ENCODE peak calls at places on chromosome 1, in ten cellular contexts. B is fibroblast of the aortic adventitia; S is NCI-H82; C is C1 segment of cervical spinal cord; V is fibroblast of villous mesenchyme; T is GM13976; F is WTC11; O is lung; K is activated T-helper 1 cell treated with anti-CD3 and anti-CD28 coated beads, Interleukin-2, amount 50 U/mL, for 16 hours; R is NCI-H2081. I is an unnamed sample.

GRCh38 chr1:154420172-154420571 is 15.0 kb downstream of the IL6R start:
- DNase-seq in V (peak; percentile 88), C (peak; percentile 62), R (no peak), S (no peak), F (no peak), T (peak; percentile 70), O (peak; percentile 68), K (no peak), B (peak; percentile 90), I (peak; percentile 41)

GRCh38 chr1:108590947-108591346 is 31.0 kb downstream of the EEIG2 start:
- DNase-seq in S (peak; percentile 10), C (no peak), B (peak; percentile 98), O (no peak), K (no peak), T (no peak), F (no peak), R (no peak), V (peak; percentile 86), I (no peak)

GRCh38 chr1:9294440-9294773 is 1.7 kb downstream of the SPSB1 start:
- DNase-seq in O (no peak), S (no peak), R (no peak), C (no peak), T (no peak), V (peak; percentile 72), K (no peak), F (no peak), B (peak; percentile 83), I (peak; percentile 26)

GRCh38 chr1:9235123-9235513 is 544 bp downstream of the H6PD start:
- DNase-seq in T (no peak), R (no peak), K (no peak), O (no peak), F (no peak), B (peak; percentile 83), S (peak; percentile 90), C (no peak), V (peak; percentile 53), I (peak; percentile 32)

GRCh38 chr1:212229654-212230053 is 55.6 kb upstream of the PPP2R5A start:
- DNase-seq in S (peak; percentile 45), C (no peak), R (no peak), K (no peak), T (no peak), O (no peak), V (peak; percentile 86), B (peak; percentile 75), F (no peak), I (no peak)

GRCh38 chr1:114750780-114751179 is 7.0 kb downstream of the CSDE1 start:
- DNase-seq in F (no peak), O (no peak), R (peak; percentile 43), S (no peak), T (no peak), K (no peak), C (no peak), V (no peak), B (no peak), I (no peak)

GRCh38 chr1:156146749-156147405 is 6.5 kb upstream of the SEMA4A start:
- DNase-seq in K (no peak), R (no peak), V (no peak), F (no peak), B (peak; percentile 53), O (no peak), T (no peak), C (peak; percentile 51), S (no peak), I (no peak)

GRCh38 chr1:21932127-21932526 is 5.0 kb downstream of the HSPG2 start:
- DNase-seq in R (no peak), T (no peak), B (peak; percentile 95), F (no peak), V (peak; percentile 92), S (no peak), O (no peak), C (no peak), K (no peak), I (no peak)

GRCh38 chr1:7229696-7230095 is 444.4 kb downstream of the CAMTA1 start:
- DNase-seq in F (no peak), T (no peak), B (peak; percentile 15), C (no peak), O (no peak), K (no peak), S (peak; percentile 35), R (no peak), V (peak; percentile 23), I (no peak)

GRCh38 chr1:97051823-97052222 is 330.2 kb downstream of the PTBP2 start:
- DNase-seq in O (no peak), T (no peak), S (no peak), B (no peak), C (no peak), R (no peak), K (no peak), F (no peak), V (no peak), I (no peak)

GRCh38 chr1:121483961-121484424 is 299.2 kb downstream of the SRGAP2C start:
- DNase-seq in C (no peak), S (no peak), F (no peak), K (no peak), R (no peak), T (no peak), V (peak; percentile 90), O (no peak), B (peak; percentile 97), I (no peak)

GRCh38 chr1:36934061-36934460 is 100.3 kb downstream of the GRIK3 start:
- DNase-seq in B (no peak), R (no peak), S (no peak), T (no peak), C (no peak), F (no peak), V (no peak), K (no peak), O (no peak), I (no peak)

GRCh38 chr1:19639999-19640362 is 4.1 kb upstream of the NBL1 start:
- DNase-seq in T (no peak), R (no peak), O (no peak), F (no peak), K (no peak), V (peak; percentile 83), S (peak; percentile 42), B (no peak), C (no peak), I (peak; percentile 41)

GRCh38 chr1:183567584-183567983 is 22.7 kb downstream of the NCF2 start:
- DNase-seq in S (no peak), V (no peak), R (peak; percentile 15), T (peak; percentile 57), C (no peak), F (no peak), O (peak; percentile 71), K (no peak), B (peak; percentile 36), I (peak; percentile 46)

GRCh38 chr1:117928881-117929339 is 511 bp downstream of the GDAP2 start:
- DNase-seq in O (peak; percentile 75), C (peak; percentile 65), V (peak; percentile 62), T (peak; percentile 41), K (peak; percentile 14), R (peak; percentile 36), B (peak; percentile 56), F (peak; percentile 61), S (peak; percentile 74), I (peak; percentile 69)

GRCh38 chr1:109083923-109084322 is 6.6 kb upstream of the TMEM167B start:
- DNase-seq in B (no peak), O (no peak), F (no peak), T (no peak), V (no peak), C (peak; percentile 49), S (no peak), R (no peak), K (no peak), I (no peak)